ENCODE peak calls at places on chromosomes 2 and 18, in seven cellular contexts. W, J, P, V, D, M and F are unnamed samples.

GRCh38 chr2:212345966-212346365 is 192.6 kb downstream of the ERBB4 start:
- DNase-seq in W (no peak), J (no peak), P (no peak), V (no peak), D (no peak), M (no peak), F (no peak)

GRCh38 chr2:236342951-236343350 is 78.7 kb upstream of the ASB18 start:
- DNase-seq in W (no peak), J (no peak), P (no peak), V (no peak), D (no peak), M (no peak), F (no peak)

GRCh38 chr2:10352361-10352760 is 49.7 kb downstream of the HPCAL1 start:
- DNase-seq in W (no peak), J (no peak), P (no peak), V (no peak), D (no peak), M (no peak), F (no peak)

GRCh38 chr2:216985658-216986141 is 125.8 kb upstream of the TNP1 start:
- DNase-seq in W (no peak), J (no peak), P (no peak), V (no peak), D (no peak), M (no peak), F (no peak)

GRCh38 chr2:18701981-18702380 is 112.6 kb upstream of the NT5C1B start:
- DNase-seq in W (no peak), J (no peak), P (no peak), V (no peak), D (no peak), M (no peak), F (no peak)

GRCh38 chr2:102191501-102191900 is 4.7 kb downstream of the IL1RL2 start:
- DNase-seq in W (no peak), J (no peak), P (no peak), V (no peak), D (no peak), M (no peak), F (no peak)

GRCh38 chr2:46803911-46804670 is 111.5 kb downstream of the MCFD2 start:
- DNase-seq in W (no peak), J (no peak), P (no peak), V (peak), D (no peak), M (no peak), F (no peak)

GRCh38 chr2:218149098-218149497 is 17.7 kb downstream of the CXCR1 start:
- DNase-seq in W (no peak), J (no peak), P (no peak), V (no peak), D (no peak), M (no peak), F (no peak)

GRCh38 chr18:75530548-75531211 is 103.2 kb upstream of the SMIM21 start:
- DNase-seq in W (no peak), J (no peak), P (no peak), V (no peak), D (no peak), M (no peak), F (no peak)

GRCh38 chr2:224412064-224412921 is 10.4 kb upstream of the FAM124B start:
- DNase-seq in W (no peak), J (no peak), P (no peak), V (no peak), D (no peak), M (no peak), F (no peak)

GRCh38 chr2:19336781-19337180 is 21.6 kb downstream of the OSR1 start:
- DNase-seq in W (no peak), J (no peak), P (no peak), V (no peak), D (no peak), M (no peak), F (no peak)

GRCh38 chr18:14963246-14963645 is 215.3 kb downstream of the ANKRD30B start:
- DNase-seq in W (no peak), J (no peak), P (no peak), V (no peak), D (no peak), M (no peak), F (no peak)

DNA sequence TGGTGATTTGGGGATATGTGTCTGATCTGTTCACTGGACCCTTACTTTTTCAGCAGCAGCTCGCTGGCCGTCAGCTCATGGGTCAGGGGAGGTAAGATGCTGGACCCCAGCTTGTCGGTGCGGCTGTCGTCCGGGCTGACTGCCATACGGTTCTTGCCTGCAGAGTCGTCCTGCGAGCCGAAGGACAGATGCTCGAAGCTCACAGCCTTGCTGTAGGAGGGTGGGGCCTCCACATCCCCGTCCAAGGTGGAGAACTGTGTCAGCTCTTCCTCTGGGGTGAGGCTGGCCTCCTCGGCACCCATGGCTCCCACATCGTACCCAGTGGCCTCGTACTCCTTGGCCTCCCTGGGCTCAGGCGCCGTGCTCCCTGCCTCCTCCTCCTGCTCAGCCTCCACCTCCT is 179.5 kb downstream of the NAPG start:
- DNase-seq in W (no peak), J (no peak), P (no peak), V (no peak), D (no peak), M (no peak), F (no peak)
- TF ChIP-seq TAF1 in W (no peak), J (no peak), P (no peak), V (no peak), D (no peak), M (no peak), F (no peak)

GRCh38 chr2:63053889-63054725 is 3.5 kb downstream of the OTX1 start:
- DNase-seq in W (no peak), J (no peak), P (no peak), V (peak), D (peak), M (no peak), F (peak)

GRCh38 chr2:63055510-63056308 is 5.1 kb downstream of the OTX1 start:
- DNase-seq in W (no peak), J (no peak), P (no peak), V (peak), D (no peak), M (no peak), F (no peak)

GRCh38 chr2:63053235-63053888 is 2.7 kb downstream of the OTX1 start:
- DNase-seq in W (no peak), J (no peak), P (no peak), V (no peak), D (no peak), M (no peak), F (no peak)

GRCh38 chr2:63056309-63057065 is 5.9 kb downstream of the OTX1 start:
- DNase-seq in W (no peak), J (no peak), P (no peak), V (peak), D (no peak), M (no peak), F (no peak)

DNA sequence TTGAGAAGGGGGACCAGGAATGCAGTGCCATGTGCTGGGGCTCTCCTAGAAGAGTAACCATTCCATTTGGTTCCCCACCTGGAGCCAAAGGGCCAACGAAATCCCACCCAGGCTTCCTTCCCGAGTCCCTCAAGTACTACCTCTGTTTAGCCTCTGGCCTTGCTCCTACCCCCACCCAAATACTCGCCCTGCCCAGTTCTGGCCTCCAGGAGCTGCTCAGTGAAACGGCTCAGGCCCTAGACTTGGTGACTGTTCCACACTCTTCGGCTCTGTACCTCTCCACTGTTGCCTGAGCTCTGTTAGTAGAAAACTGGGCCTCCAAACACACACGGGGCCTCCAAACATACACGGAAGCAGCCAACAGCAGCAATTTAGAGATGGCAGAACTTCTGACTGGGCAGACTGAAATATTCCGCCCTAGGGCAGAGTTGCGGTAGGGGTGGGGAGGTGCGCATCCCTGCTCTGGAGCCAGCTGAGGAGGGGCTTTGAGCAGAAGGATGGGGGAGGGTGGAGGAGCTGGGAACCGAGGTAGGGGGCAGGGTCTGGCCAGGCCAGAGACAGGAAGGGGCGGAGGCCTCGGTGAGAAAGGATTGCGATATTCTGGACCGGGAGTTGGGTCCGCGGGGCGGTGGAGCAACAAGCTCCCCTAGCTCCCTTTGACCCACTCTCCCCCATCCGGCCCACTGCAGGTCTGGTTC is 4.3 kb downstream of the OTX1 start:
- DNase-seq in W (no peak), J (no peak), P (no peak), V (peak), D (no peak), M (no peak), F (no peak)
- TF ChIP-seq TAF1 in W (no peak), J (no peak), P (no peak), V (no peak), D (no peak), M (no peak), F (no peak)

DNA sequence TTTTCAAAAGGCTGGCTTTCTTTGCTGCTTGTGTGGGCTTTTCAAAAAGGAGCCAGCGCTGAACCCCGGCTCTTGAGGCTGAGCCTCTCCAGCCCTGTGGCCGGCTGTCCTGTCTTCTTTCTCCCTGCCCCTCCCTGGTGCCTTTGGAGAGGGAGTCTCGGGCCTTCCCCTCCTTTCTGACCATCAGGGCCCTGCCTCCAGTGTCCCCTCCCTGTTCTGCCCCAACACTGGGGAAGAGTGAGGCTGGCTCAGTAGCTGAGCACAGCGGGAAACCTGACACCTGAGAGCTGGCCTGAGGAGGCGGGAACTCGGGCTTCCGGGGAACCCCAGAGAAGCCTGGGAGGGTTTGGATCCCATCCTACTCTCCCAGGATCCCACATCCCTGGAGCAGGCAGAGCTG is 232.1 kb downstream of the LOXHD1 start:
- DNase-seq in W (no peak), J (no peak), P (no peak), V (no peak), D (no peak), M (no peak), F (no peak)
- TF ChIP-seq TAF1 in W (no peak), J (no peak), P (no peak), V (no peak), D (no peak), M (no peak), F (no peak)

GRCh38 chr2:74617123-74617522 is 31.0 kb downstream of the M1AP start:
- DNase-seq in W (no peak), J (no peak), P (no peak), V (no peak), D (no peak), M (no peak), F (no peak)
- TF ChIP-seq TAF1 in W (no peak), J (no peak), P (no peak), V (no peak), D (no peak), M (no peak), F (no peak)